ENCODE peak calls at places on chromosomes 2 and 18, in four cellular contexts. K is GM23248, C is trophoblast cell, X is hepatocyte. Y is an unnamed sample.

GRCh38 chr2:207499114-207499513 is 30.6 kb upstream of the CREB1 start:
- DNase-seq in K (no peak), C (peak), X (no peak), Y (no peak)

GRCh38 chr2:241865957-241866858 is 3.3 kb upstream of the RTP5 start:
- DNase-seq in K (peak), C (no peak), X (no peak), Y (no peak)

GRCh38 chr18:79631096-79631507 is 48.5 kb upstream of the CTDP1 start:
- DNase-seq in K (no peak), C (no peak), X (no peak), Y (no peak)

GRCh38 chr2:42049411-42050349 is 1.9 kb downstream of the PKDCC start:
- DNase-seq in K (peak), C (no peak), X (no peak), Y (peak)

GRCh38 chr2:75007819-75008218 is 49.4 kb downstream of the POLE4 start:
- DNase-seq in K (no peak), C (no peak), X (no peak), Y (no peak)

GRCh38 chr2:98037666-98038339 is 42.1 kb upstream of the TMEM131 start:
- DNase-seq in K (no peak), C (no peak), X (peak), Y (no peak)

GRCh38 chr2:234679151-234679765 is 182.4 kb upstream of the ARL4C start:
- DNase-seq in K (peak), C (no peak), X (no peak), Y (no peak)

GRCh38 chr2:170123593-170123992 is 54.4 kb upstream of the MYO3B start:
- DNase-seq in K (no peak), C (no peak), X (peak), Y (no peak)

GRCh38 chr2:219475697-219476604 is 22.7 kb upstream of the GMPPA start:
- DNase-seq in K (peak), C (peak), X (peak), Y (peak)

GRCh38 chr2:85744771-85745601 is 8.8 kb upstream of the ATOH8 start:
- DNase-seq in K (peak), C (no peak), X (no peak), Y (peak)

GRCh38 chr18:73945130-73945792 is 202.4 kb downstream of the FBXO15 start:
- DNase-seq in K (peak), C (no peak), X (no peak), Y (no peak)

GRCh38 chr18:44716697-44717163 is 36.0 kb downstream of the SETBP1 start:
- DNase-seq in K (peak), C (peak), X (no peak), Y (no peak)

GRCh38 chr2:120934221-120934639 is 198.6 kb downstream of the GLI2 start:
- DNase-seq in K (peak), C (no peak), X (no peak), Y (peak)

GRCh38 chr2:1653137-1653789 is 91.1 kb downstream of the PXDN start:
- DNase-seq in K (peak), C (peak), X (no peak), Y (peak)

GRCh38 chr2:16608661-16609643 is 56.7 kb downstream of the CYRIA start:
- DNase-seq in K (peak), C (peak), X (peak), Y (peak)

GRCh38 chr2:33372940-33373553 is 103.4 kb upstream of the RASGRP3 start:
- DNase-seq in K (no peak), C (peak), X (peak), Y (no peak)

GRCh38 chr2:229780856-229781773 is 66.8 kb upstream of the DNER start:
- DNase-seq in K (peak), C (peak), X (peak), Y (no peak)

GRCh38 chr2:25417715-25418369 is 76.1 kb upstream of the DNMT3A start:
- DNase-seq in K (no peak), C (no peak), X (no peak), Y (no peak)
- H3K4me2 ChIP-seq in K (no peak), C (no peak), X (no peak), Y (no peak)

GRCh38 chr2:62568983-62569837 is 63.2 kb upstream of the TMEM17 start:
- DNase-seq in K (no peak), C (no peak), X (no peak), Y (no peak)

GRCh38 chr2:62570861-62571698 is 65.1 kb upstream of the TMEM17 start:
- DNase-seq in K (peak), C (no peak), X (peak), Y (no peak)

GRCh38 chr2:62569907-62570793 is 64.2 kb upstream of the TMEM17 start:
- DNase-seq in K (no peak), C (no peak), X (peak), Y (no peak)

GRCh38 chr2:62576276-62576939 is 70.4 kb upstream of the TMEM17 start:
- DNase-seq in K (no peak), C (no peak), X (no peak), Y (no peak)

DNA sequence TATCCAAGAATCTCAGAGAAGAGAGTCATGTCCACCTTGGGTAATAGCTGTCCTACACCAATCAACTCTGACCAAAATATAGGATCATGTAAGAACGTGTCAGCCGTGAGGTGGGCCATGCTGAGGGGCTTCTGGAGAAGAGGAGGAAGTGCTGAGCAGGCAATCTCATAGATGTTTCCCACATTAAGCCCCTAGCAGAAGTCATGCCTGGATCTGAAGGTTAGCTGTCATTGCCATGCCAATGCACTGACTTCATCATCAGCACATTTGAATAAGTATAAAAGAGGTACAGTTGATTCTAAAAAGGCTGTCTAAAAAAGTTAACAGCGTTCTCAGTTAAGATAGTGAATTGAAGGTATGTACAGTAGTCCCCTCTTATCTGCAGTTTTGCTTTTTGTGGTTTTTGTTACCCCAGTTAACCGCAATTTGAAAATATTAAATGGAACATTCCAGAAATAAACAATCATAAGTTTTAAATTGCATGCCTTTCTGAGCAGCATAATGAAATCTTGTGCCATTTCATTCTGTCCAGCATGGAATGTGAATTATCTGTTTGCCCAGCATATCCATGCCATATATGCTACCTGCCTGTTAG is 67.2 kb upstream of the TMEM17 start:
- DNase-seq in K (no peak), C (no peak), X (no peak), Y (no peak)
- H3K27ac ChIP-seq in K (no peak), C (no peak), X (no peak), Y (no peak)

DNA sequence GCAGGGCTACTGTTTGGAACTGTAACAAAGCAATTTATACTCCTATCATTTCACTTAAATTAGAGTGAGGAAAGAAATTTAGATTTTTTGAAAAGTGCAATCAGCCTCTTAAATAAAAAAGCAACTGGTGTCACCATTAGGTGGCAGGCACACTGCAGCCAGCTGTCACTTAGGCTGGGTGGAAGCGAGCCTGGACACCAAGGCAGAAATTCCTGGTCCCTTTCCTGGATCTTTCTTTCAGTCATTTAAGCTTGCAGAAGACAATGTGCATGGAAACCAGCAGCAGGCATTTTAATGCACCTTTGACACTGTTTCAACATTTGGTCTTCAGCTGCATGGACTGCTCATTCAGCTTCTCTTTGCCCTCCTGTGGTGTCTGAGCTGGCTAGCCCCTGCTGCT is 61.0 kb downstream of the AQP4 start:
- DNase-seq in K (no peak), C (no peak), X (peak), Y (no peak)
- H2AFZ ChIP-seq in K (no peak), C (no peak), X (no peak), Y (no peak)

GRCh38 chr18:78542204-78542603 is 437.4 kb upstream of the SALL3 start:
- DNase-seq in K (no peak), C (no peak), X (no peak), Y (no peak)
- H3K4me2 ChIP-seq in K (no peak), C (no peak), X (no peak), Y (no peak)

DNA sequence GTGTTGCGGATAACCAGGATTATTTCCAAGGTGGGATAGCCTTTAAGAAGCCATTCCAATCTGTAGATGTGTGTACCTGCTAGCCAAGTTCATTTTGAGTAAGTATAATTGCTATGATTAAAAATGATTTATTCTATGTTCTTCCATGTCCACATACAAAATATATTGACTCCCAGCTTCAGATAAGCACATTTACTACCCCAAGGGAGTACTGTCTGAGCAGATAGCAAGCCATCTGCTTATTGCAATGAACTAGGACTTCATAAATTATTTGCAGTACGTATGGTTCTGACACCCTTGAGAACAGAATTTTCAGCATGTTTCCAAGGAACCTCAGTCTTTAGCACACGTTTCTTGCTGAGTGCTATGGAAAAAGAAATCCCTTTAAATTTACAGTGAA is 28.2 kb downstream of the ABCG5 start:
- DNase-seq in K (no peak), C (no peak), X (no peak), Y (no peak)
- H3K27ac ChIP-seq in K (no peak), C (no peak), X (no peak), Y (no peak)

DNA sequence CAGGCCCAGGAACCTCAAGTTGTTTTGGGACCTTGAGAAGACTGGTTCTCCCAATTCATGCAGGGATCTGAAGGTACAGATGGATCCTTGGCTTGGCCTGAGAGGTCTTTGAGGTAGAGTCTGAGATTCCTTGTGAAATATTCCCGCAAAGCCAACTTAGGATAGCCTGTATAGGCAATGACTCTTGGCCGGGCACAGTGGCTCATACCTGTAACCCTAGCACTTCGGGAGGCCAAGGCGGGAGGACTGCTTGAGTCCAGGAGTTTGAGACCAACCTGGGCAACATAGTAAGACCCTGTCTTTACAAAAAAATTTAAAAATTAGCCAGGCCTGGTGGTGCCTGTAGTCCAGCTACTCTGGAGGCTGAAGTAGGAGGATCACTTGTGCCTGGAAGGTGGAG is 40.4 kb downstream of the ANKMY1 start:
- DNase-seq in K (no peak), C (no peak), X (no peak), Y (no peak)
- H2AFZ ChIP-seq in K (no peak), C (no peak), X (no peak), Y (no peak)

DNA sequence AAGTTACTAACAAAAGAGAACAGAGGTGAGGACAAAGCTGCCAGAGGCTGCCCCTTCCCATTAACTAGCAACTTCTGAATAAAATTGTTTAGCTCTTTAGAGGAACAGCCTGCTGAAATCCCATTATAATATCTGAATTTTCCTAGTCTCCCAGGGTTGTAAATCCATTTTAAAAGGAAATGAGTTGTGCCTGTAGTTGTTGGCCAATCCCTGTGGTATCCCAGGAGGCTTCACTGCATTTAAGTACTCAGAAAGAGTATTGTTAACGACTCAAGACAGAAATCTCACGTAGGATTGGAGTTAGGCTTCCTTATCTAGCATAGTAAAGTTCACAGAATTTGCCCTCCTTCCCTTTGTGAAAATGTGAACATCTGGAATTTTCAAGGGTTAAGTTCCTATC is 8.9 kb downstream of the LAPTM4A start:
- DNase-seq in K (peak), C (no peak), X (peak), Y (peak)
- H3K4me2 ChIP-seq in K (no peak), C (no peak), X (peak), Y (no peak)

GRCh38 chr2:224947566-224947965 is 94.7 kb downstream of the DOCK10 start:
- DNase-seq in K (no peak), C (no peak), X (no peak), Y (no peak)

GRCh38 chr2:224948859-224949258 is 93.4 kb downstream of the DOCK10 start:
- DNase-seq in K (peak), C (peak), X (no peak), Y (peak)

GRCh38 chr2:224948005-224948404 is 94.3 kb downstream of the DOCK10 start:
- DNase-seq in K (no peak), C (no peak), X (no peak), Y (no peak)

GRCh38 chr2:224945134-224945533 is 97.1 kb downstream of the DOCK10 start:
- DNase-seq in K (no peak), C (no peak), X (no peak), Y (no peak)

GRCh38 chr2:224946911-224947310 is 95.4 kb downstream of the DOCK10 start:
- DNase-seq in K (peak), C (peak), X (no peak), Y (no peak)
- H3K27ac ChIP-seq in K (peak), C (no peak), X (no peak), Y (peak)

GRCh38 chr2:72135921-72136320 is 11.7 kb downstream of the CYP26B1 start:
- DNase-seq in K (no peak), C (no peak), X (no peak), Y (no peak)

GRCh38 chr2:72136933-72137497 is 10.6 kb downstream of the CYP26B1 start:
- DNase-seq in K (no peak), C (no peak), X (no peak), Y (peak)

GRCh38 chr2:72134997-72135800 is 12.5 kb downstream of the CYP26B1 start:
- DNase-seq in K (no peak), C (no peak), X (no peak), Y (peak)

GRCh38 chr2:72137498-72138010 is 10.1 kb downstream of the CYP26B1 start:
- DNase-seq in K (peak), C (peak), X (peak), Y (peak)

DNA sequence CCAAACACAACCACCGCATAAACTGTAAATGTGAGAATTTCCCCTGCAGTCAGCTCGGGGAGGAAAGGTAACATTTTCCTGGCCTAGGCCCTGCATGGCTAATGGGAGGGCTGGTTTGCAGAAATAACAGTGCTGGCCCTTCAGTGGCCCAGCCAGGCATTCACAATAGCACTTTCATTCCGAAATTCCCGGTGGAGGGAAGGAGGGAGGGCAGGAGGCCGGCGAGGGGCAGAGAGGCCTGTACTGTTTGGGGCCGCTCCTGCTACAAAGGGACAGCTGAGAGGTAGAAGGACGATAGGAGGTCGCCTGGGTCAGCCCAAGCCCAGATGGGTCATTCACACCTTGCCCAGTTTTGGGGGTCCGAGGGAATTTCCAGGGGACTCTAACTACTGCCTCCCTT is 11.3 kb downstream of the CYP26B1 start:
- DNase-seq in K (no peak), C (no peak), X (no peak), Y (peak)
- H2AFZ ChIP-seq in K (no peak), C (no peak), X (no peak), Y (no peak)

DNA sequence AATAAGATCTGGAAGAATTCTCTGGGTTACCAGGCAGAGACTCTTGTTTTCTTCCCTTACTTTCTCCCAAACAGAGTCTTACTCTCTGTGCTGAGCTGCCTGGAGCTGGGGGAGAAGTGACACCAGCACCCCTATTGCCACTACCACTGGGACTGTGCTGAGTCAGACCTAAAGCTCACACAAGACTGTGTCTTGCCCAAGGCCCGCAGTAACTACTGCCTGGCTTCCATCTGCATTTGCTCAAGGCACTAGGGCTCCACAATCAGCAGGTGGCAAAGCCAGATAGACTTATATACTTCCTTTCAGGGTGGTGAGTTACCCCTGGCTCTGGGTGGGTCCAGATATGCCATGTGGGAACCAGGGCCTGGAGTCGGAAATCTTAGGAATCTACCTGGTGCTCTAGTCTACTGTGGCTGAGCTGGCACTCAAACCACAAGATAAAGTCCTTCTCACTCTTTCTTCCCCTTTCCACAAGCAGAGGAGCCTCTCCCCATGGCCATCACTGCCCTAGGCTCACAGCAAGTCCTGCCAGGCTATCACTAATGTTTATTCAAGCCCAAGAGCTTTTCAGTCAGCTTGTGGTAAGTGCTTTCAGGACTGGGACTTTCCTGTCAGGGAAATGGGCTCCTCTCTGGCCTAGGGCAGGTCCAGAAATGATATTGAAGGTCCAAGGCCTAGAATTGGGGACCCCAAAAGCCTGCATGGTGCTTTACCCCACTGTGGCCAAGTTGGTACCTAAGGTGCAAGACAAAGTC is 27.5 kb upstream of the SERPINB2 start:
- DNase-seq in K (no peak), C (peak), X (no peak), Y (no peak)
- H3K4me2 ChIP-seq in K (no peak), C (no peak), X (no peak), Y (no peak)

Y was measured in osteoblast.